ENCODE peak calls at places on chromosomes 12 and 14, in eight cellular contexts. D, U, L, Q, W, Y, E and X are unnamed samples. For H3K9me3 and H3K4me1, the result is how much of the 10 kb centered on the place peaks cover.

GRCh38 chr14:38198425-38198824 is 9.3 kb upstream of the SSTR1 start:
- DNase-seq in D (no peak), U (no peak), L (no peak), Q (no peak), W (no peak), Y (no peak), E (no peak), X (no peak)

GRCh38 chr12:81450920-81451739 is 308.0 kb downstream of the PPFIA2 start:
- DNase-seq in D (no peak), U (no peak), L (no peak), Q (no peak), W (peak), Y (no peak), E (peak), X (no peak)

GRCh38 chr12:6769681-6770080 is 2.6 kb upstream of the LAG3 start:
- DNase-seq in D (no peak), U (no peak), L (no peak), Q (no peak), W (no peak), Y (no peak), E (no peak), X (no peak)

GRCh38 chr12:6748761-6749160 is 4.2 kb downstream of the MLF2 start:
- DNase-seq in D (no peak), U (no peak), L (no peak), Q (no peak), W (no peak), Y (no peak), E (no peak), X (no peak)

GRCh38 chr12:127012109-127012508 is 1254.9 kb upstream of the TMEM132C start:
- DNase-seq in D (no peak), U (no peak), L (no peak), Q (no peak), W (no peak), Y (no peak), E (no peak), X (no peak)

GRCh38 chr12:15323530-15323929 is 1.2 kb downstream of the PTPRO start:
- DNase-seq in D (no peak), U (no peak), L (no peak), Q (no peak), W (no peak), Y (no peak), E (no peak), X (no peak)

GRCh38 chr14:39396448-39396847 is 35.8 kb downstream of the FBXO33 start:
- DNase-seq in D (no peak), U (no peak), L (no peak), Q (no peak), W (no peak), Y (no peak), E (peak), X (no peak)

GRCh38 chr14:42193426-42193766 is 586.7 kb downstream of the LRFN5 start:
- DNase-seq in D (no peak), U (no peak), L (no peak), Q (no peak), W (no peak), Y (no peak), E (no peak), X (no peak)

GRCh38 chr14:31788340-31788739 is 227.1 kb downstream of the NUBPL start:
- DNase-seq in D (no peak), U (no peak), L (no peak), Q (no peak), W (no peak), Y (no peak), E (no peak), X (no peak)

GRCh38 chr14:75725481-75725880 is 64.4 kb downstream of the TTLL5 start:
- DNase-seq in D (no peak), U (no peak), L (no peak), Q (no peak), W (no peak), Y (no peak), E (peak), X (peak)

GRCh38 chr14:20198991-20199390 is 8.3 kb downstream of the OR11G2 start:
- DNase-seq in D (no peak), U (no peak), L (no peak), Q (no peak), W (no peak), Y (no peak), E (no peak), X (no peak)

GRCh38 chr12:108884116-108885012 is 4.5 kb downstream of the DAO start:
- DNase-seq in D (no peak), U (peak), L (peak), Q (no peak), W (peak), Y (peak), E (no peak), X (peak)

GRCh38 chr14:25463475-25463874 is 413.5 kb upstream of the STXBP6 start:
- DNase-seq in D (no peak), U (no peak), L (no peak), Q (no peak), W (peak), Y (no peak), E (no peak), X (no peak)

GRCh38 chr14:25464772-25465171 is 414.8 kb upstream of the STXBP6 start:
- DNase-seq in D (no peak), U (no peak), L (no peak), Q (no peak), W (no peak), Y (no peak), E (no peak), X (no peak)

GRCh38 chr14:25464078-25464477 is 414.1 kb upstream of the STXBP6 start:
- DNase-seq in D (no peak), U (no peak), L (no peak), Q (no peak), W (no peak), Y (peak), E (no peak), X (no peak)

GRCh38 chr14:25461780-25462179 is 411.8 kb upstream of the STXBP6 start:
- DNase-seq in D (no peak), U (no peak), L (no peak), Q (no peak), W (no peak), Y (no peak), E (no peak), X (no peak)
- H3K9me3 ChIP-seq in D (under half), U (under half), L (under half), Q (under half), W (under half), Y (under half), E (under half), X (under half)

GRCh38 chr14:105853907-105854599 is 327.7 kb downstream of the TMEM121 start:
- DNase-seq in D (no peak), U (no peak), L (peak), Q (no peak), W (no peak), Y (peak), E (no peak), X (no peak)

GRCh38 chr14:105855893-105856675 is 329.7 kb downstream of the TMEM121 start:
- DNase-seq in D (no peak), U (no peak), L (no peak), Q (peak), W (no peak), Y (no peak), E (no peak), X (no peak)

GRCh38 chr14:105855246-105855892 is 329.0 kb downstream of the TMEM121 start:
- DNase-seq in D (no peak), U (no peak), L (peak), Q (no peak), W (no peak), Y (peak), E (no peak), X (no peak)

GRCh38 chr14:105853089-105853906 is 326.9 kb downstream of the TMEM121 start:
- DNase-seq in D (no peak), U (peak), L (peak), Q (no peak), W (no peak), Y (no peak), E (no peak), X (no peak)

GRCh38 chr14:105854600-105855245 is 328.3 kb downstream of the TMEM121 start:
- DNase-seq in D (no peak), U (no peak), L (peak), Q (no peak), W (no peak), Y (no peak), E (no peak), X (no peak)
- H3K4me1 ChIP-seq in D (under half), U (under half), L (under half), Q (under half), W (under half), Y (under half), E (under half), X (under half)

DNA sequence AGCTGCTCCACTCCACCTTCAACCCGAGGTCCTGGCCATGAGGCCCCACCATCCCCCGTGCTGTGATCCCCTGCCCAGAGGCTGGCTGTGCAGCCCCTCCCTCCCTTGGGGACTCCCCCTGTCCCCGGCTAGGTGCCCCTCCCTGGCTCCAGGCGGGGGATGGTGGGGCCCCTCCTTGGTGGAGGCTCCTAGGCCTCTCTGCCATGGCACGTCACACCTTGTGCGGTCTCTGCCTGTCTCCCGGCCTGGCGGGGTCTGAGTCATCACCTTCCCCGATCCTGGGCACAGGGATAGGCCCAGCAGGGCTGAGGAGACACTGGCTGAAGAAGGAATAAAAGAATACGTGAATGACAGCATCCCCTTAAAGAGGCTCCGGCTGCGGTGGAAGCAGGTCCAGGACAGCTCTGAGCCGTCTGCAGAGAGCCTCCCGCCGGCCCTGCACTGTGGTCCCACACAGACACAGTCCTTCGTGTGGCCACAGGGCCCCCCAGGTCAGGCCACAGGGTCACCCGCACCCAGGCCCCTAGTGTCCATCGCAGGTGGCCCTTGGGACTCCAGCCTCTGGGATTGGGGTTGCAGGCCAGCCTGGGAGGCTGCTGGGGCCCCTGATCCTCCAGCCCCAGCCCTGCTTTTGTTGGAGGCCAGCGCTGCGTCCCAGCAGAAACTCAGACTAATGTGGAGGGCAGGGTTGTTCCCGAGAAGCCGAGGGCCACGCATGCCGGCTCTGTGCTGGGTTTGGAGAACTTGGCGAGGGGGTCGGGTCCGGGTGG is 43.6 kb downstream of the KIF26A start:
- DNase-seq in D (no peak), U (no peak), L (no peak), Q (no peak), W (no peak), Y (no peak), E (no peak), X (no peak)
- TF ChIP-seq CTCF in D (no peak), U (no peak), L (no peak), Q (no peak), W (no peak), Y (no peak), E (no peak), X (no peak)

GRCh38 chr12:34286934-34287333 is 264.6 kb downstream of the ALG10 start:
- DNase-seq in D (no peak), U (no peak), L (no peak), Q (no peak), W (no peak), Y (no peak), E (no peak), X (no peak)
- H3K9me3 ChIP-seq in D (half or more), U (under half), L (under half), Q (under half), W (under half), Y (under half), E (under half), X (under half)

GRCh38 chr14:99202516-99202915 is 69.5 kb downstream of the BCL11B start:
- DNase-seq in D (no peak), U (no peak), L (no peak), Q (no peak), W (no peak), Y (no peak), E (no peak), X (no peak)
- H3K4me1 ChIP-seq in D (under half), U (under half), L (under half), Q (under half), W (under half), Y (under half), E (under half), X (under half)

DNA sequence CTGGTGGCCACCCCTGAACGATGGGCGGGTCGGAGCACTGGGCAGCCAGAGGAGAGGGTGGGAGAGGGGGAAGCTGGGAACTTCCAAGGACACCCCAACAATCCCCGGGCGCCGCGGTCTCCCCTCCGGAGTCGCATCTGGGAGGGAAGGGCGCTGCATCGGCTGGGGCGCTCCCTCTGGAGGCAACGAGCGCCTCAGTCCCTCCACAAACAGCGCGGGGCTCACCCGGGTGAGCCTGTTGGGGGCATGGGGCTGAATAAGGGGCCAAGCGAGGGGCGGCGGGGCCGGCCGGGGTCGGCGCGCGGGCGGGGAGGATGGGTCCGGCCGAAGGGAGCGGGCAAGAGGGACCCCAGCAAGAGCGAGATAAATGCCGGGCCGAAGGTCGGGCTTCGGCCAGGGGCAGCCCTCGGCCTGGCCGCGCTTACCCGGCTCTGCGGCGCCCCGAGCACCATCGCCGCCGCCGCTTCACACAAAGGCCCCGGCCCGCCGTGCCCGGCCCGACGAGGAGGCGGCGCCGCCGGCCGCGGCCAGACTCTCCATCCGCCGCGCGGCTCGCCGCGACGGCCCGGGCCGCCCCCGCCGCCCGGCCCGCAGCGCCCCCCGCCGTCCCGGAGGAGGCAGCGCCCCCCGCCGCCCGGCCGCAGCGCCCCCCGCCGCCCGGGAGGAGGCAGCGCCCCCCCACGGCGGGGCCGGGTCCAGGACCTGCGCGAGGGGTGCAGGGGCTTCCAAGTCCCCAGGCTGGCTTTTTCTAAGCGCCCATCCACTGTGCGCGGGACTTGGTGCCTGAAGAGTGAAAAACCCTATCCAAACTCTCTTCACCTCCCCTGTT is at the start of gene ZBTB39:
- DNase-seq in D (no peak), U (peak), L (peak), Q (peak), W (peak), Y (peak), E (peak), X (peak)
- TF ChIP-seq CTCF in D (peak), U (peak), L (peak), Q (peak), W (peak), Y (peak), E (peak), X (peak)

GRCh38 chr12:34295366-34296142 is 273.3 kb downstream of the ALG10 start:
- DNase-seq in D (no peak), U (peak), L (peak), Q (no peak), W (no peak), Y (peak), E (no peak), X (peak)

GRCh38 chr12:34297790-34298164 is 275.5 kb downstream of the ALG10 start:
- DNase-seq in D (no peak), U (no peak), L (peak), Q (no peak), W (no peak), Y (no peak), E (no peak), X (peak)

GRCh38 chr12:34298176-34298970 is 276.1 kb downstream of the ALG10 start:
- DNase-seq in D (no peak), U (no peak), L (peak), Q (no peak), W (no peak), Y (no peak), E (no peak), X (peak)

GRCh38 chr12:34296143-34297041 is 274.1 kb downstream of the ALG10 start:
- DNase-seq in D (no peak), U (peak), L (peak), Q (no peak), W (no peak), Y (peak), E (no peak), X (peak)

DNA sequence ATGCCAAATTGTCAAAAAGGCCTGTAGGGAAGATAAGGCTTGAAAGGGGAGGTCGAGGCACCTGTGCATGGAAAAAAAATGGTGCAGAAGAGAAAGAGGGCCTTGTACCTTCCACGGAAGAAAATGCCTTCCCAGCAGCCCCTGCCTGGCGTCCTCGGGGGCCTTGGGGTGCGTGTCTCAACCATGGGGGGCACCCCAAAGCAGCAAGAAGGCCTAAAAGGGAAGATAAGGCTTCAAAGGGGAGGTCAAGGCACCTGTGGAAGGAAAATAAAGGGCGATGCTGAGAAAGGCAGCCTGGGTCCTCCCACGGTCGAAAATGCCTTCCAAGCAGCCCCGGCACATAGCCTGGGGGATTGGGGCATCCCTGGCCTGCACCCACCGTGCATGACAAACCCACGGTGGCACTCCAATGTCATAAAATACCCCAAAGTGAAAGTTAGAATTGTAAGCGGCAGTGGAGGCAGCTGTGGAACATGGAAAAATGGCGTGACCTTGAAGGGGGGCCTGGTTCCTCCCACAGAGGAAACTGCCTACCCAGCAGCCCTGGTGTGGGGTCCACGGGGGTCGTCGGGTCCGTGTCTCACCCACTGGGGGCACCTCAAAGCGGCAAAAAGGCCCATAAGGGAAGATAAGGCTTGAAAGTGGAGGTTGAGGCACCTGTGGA is 275.0 kb downstream of the ALG10 start:
- DNase-seq in D (no peak), U (peak), L (peak), Q (no peak), W (no peak), Y (no peak), E (no peak), X (peak)
- H3K9me3 ChIP-seq in D (half or more), U (under half), L (under half), Q (under half), W (under half), Y (under half), E (half or more), X (under half)

GRCh38 chr14:22524105-22524783 is 64.8 kb downstream of the DAD1 start:
- DNase-seq in D (no peak), U (peak), L (no peak), Q (no peak), W (no peak), Y (no peak), E (no peak), X (no peak)

GRCh38 chr14:22524784-22525161 is 64.3 kb downstream of the DAD1 start:
- DNase-seq in D (no peak), U (no peak), L (no peak), Q (no peak), W (no peak), Y (no peak), E (peak), X (no peak)

GRCh38 chr14:22530101-22530500 is 58.9 kb downstream of the DAD1 start:
- DNase-seq in D (no peak), U (no peak), L (no peak), Q (no peak), W (no peak), Y (no peak), E (no peak), X (no peak)

GRCh38 chr14:22526210-22526609 is 62.8 kb downstream of the DAD1 start:
- DNase-seq in D (no peak), U (no peak), L (no peak), Q (no peak), W (no peak), Y (no peak), E (no peak), X (no peak)

GRCh38 chr14:22526744-22527143 is 62.3 kb downstream of the DAD1 start:
- DNase-seq in D (no peak), U (no peak), L (no peak), Q (no peak), W (no peak), Y (no peak), E (no peak), X (no peak)
- H3K4me1 ChIP-seq in D (under half), U (under half), L (under half), Q (under half), W (under half), Y (under half), E (under half), X (under half)